ENCODE peak calls at places on chromosomes 5 and 9, in six cellular contexts. One of them, this sample, is unnamed.

GRCh38 chr5:158869092-158869491 is 230.6 kb downstream of the EBF1 start:
- DNase-seq in stimulated activated CD4-positive, alpha-beta T cell treated with anti-CD3 and anti-CD28 coated beads, Interleukin-15, amount 100 ng/mL, for 1 hour: no peak
- DNase-seq in fibroblast of the conjunctiva: no peak
- DNase-seq in AG04449: no peak
- DNase-seq in activated CD8-positive, alpha-beta memory T cell treated with anti-CD3 and anti-CD28 coated beads, Interleukin-2, amount 50 U/mL, for 4 hours: no peak
- DNase-seq in coronary artery: no peak
- DNase-seq in this sample: no peak

GRCh38 chr9:93254806-93255519 is 71.0 kb downstream of the WNK2 start:
- DNase-seq in stimulated activated CD4-positive, alpha-beta T cell treated with anti-CD3 and anti-CD28 coated beads, Interleukin-15, amount 100 ng/mL, for 1 hour: no peak
- DNase-seq in activated CD8-positive, alpha-beta memory T cell treated with anti-CD3 and anti-CD28 coated beads, Interleukin-2, amount 50 U/mL, for 4 hours: no peak
- DNase-seq in fibroblast of the conjunctiva: no peak
- DNase-seq in AG04449: no peak
- DNase-seq in coronary artery: no peak
- DNase-seq in this sample: no peak

GRCh38 chr9:130698514-130698913 is 4.9 kb downstream of the EXOSC2 start:
- DNase-seq in AG04449: no peak
- DNase-seq in activated CD8-positive, alpha-beta memory T cell treated with anti-CD3 and anti-CD28 coated beads, Interleukin-2, amount 50 U/mL, for 4 hours: no peak
- DNase-seq in stimulated activated CD4-positive, alpha-beta T cell treated with anti-CD3 and anti-CD28 coated beads, Interleukin-15, amount 100 ng/mL, for 1 hour: no peak
- DNase-seq in coronary artery: no peak
- DNase-seq in fibroblast of the conjunctiva: no peak
- DNase-seq in this sample: no peak

GRCh38 chr5:109394806-109395205 is 15.0 kb downstream of the PJA2 start:
- DNase-seq in activated CD8-positive, alpha-beta memory T cell treated with anti-CD3 and anti-CD28 coated beads, Interleukin-2, amount 50 U/mL, for 4 hours: no peak
- DNase-seq in coronary artery: no peak
- DNase-seq in fibroblast of the conjunctiva: no peak
- DNase-seq in AG04449: no peak
- DNase-seq in stimulated activated CD4-positive, alpha-beta T cell treated with anti-CD3 and anti-CD28 coated beads, Interleukin-15, amount 100 ng/mL, for 1 hour: no peak
- DNase-seq in this sample: no peak

GRCh38 chr9:112849363-112849922 is 41.2 kb downstream of the SLC46A2 start:
- DNase-seq in activated CD8-positive, alpha-beta memory T cell treated with anti-CD3 and anti-CD28 coated beads, Interleukin-2, amount 50 U/mL, for 4 hours: no peak
- DNase-seq in stimulated activated CD4-positive, alpha-beta T cell treated with anti-CD3 and anti-CD28 coated beads, Interleukin-15, amount 100 ng/mL, for 1 hour: no peak
- DNase-seq in coronary artery: no peak
- DNase-seq in AG04449: no peak
- DNase-seq in fibroblast of the conjunctiva: no peak
- DNase-seq in this sample: no peak

GRCh38 chr9:133239533-133240090 is 30.6 kb upstream of the OBP2B start:
- DNase-seq in AG04449: no peak
- DNase-seq in fibroblast of the conjunctiva: no peak
- DNase-seq in coronary artery: peak
- DNase-seq in activated CD8-positive, alpha-beta memory T cell treated with anti-CD3 and anti-CD28 coated beads, Interleukin-2, amount 50 U/mL, for 4 hours: no peak
- DNase-seq in stimulated activated CD4-positive, alpha-beta T cell treated with anti-CD3 and anti-CD28 coated beads, Interleukin-15, amount 100 ng/mL, for 1 hour: no peak
- DNase-seq in this sample: no peak

GRCh38 chr5:82169892-82170291 is 108.3 kb downstream of the RPS23 start:
- DNase-seq in stimulated activated CD4-positive, alpha-beta T cell treated with anti-CD3 and anti-CD28 coated beads, Interleukin-15, amount 100 ng/mL, for 1 hour: no peak
- DNase-seq in activated CD8-positive, alpha-beta memory T cell treated with anti-CD3 and anti-CD28 coated beads, Interleukin-2, amount 50 U/mL, for 4 hours: no peak
- DNase-seq in coronary artery: no peak
- DNase-seq in fibroblast of the conjunctiva: no peak
- DNase-seq in AG04449: no peak
- DNase-seq in this sample: no peak

GRCh38 chr5:57175586-57175985 is 1.7 kb downstream of the GPBP1 start:
- DNase-seq in stimulated activated CD4-positive, alpha-beta T cell treated with anti-CD3 and anti-CD28 coated beads, Interleukin-15, amount 100 ng/mL, for 1 hour: no peak
- DNase-seq in AG04449: no peak
- DNase-seq in activated CD8-positive, alpha-beta memory T cell treated with anti-CD3 and anti-CD28 coated beads, Interleukin-2, amount 50 U/mL, for 4 hours: no peak
- DNase-seq in fibroblast of the conjunctiva: no peak
- DNase-seq in coronary artery: no peak
- DNase-seq in this sample: no peak

GRCh38 chr9:98533132-98533531 is 175.6 kb downstream of the GABBR2 start:
- DNase-seq in fibroblast of the conjunctiva: no peak
- DNase-seq in stimulated activated CD4-positive, alpha-beta T cell treated with anti-CD3 and anti-CD28 coated beads, Interleukin-15, amount 100 ng/mL, for 1 hour: no peak
- DNase-seq in coronary artery: no peak
- DNase-seq in activated CD8-positive, alpha-beta memory T cell treated with anti-CD3 and anti-CD28 coated beads, Interleukin-2, amount 50 U/mL, for 4 hours: no peak
- DNase-seq in AG04449: no peak
- DNase-seq in this sample: no peak

GRCh38 chr5:158375531-158375930 is 516.6 kb upstream of the CLINT1 start:
- DNase-seq in coronary artery: no peak
- DNase-seq in activated CD8-positive, alpha-beta memory T cell treated with anti-CD3 and anti-CD28 coated beads, Interleukin-2, amount 50 U/mL, for 4 hours: no peak
- DNase-seq in stimulated activated CD4-positive, alpha-beta T cell treated with anti-CD3 and anti-CD28 coated beads, Interleukin-15, amount 100 ng/mL, for 1 hour: no peak
- DNase-seq in AG04449: no peak
- DNase-seq in fibroblast of the conjunctiva: no peak
- DNase-seq in this sample: no peak

GRCh38 chr5:61059499-61059898 is 102.8 kb downstream of the SMIM15 start:
- DNase-seq in activated CD8-positive, alpha-beta memory T cell treated with anti-CD3 and anti-CD28 coated beads, Interleukin-2, amount 50 U/mL, for 4 hours: no peak
- DNase-seq in coronary artery: no peak
- DNase-seq in fibroblast of the conjunctiva: no peak
- DNase-seq in stimulated activated CD4-positive, alpha-beta T cell treated with anti-CD3 and anti-CD28 coated beads, Interleukin-15, amount 100 ng/mL, for 1 hour: no peak
- DNase-seq in AG04449: no peak
- DNase-seq in this sample: no peak

GRCh38 chr9:104906441-104907277 is 21.3 kb downstream of the ABCA1 start:
- DNase-seq in fibroblast of the conjunctiva: peak
- DNase-seq in activated CD8-positive, alpha-beta memory T cell treated with anti-CD3 and anti-CD28 coated beads, Interleukin-2, amount 50 U/mL, for 4 hours: no peak
- DNase-seq in AG04449: no peak
- DNase-seq in stimulated activated CD4-positive, alpha-beta T cell treated with anti-CD3 and anti-CD28 coated beads, Interleukin-15, amount 100 ng/mL, for 1 hour: no peak
- DNase-seq in coronary artery: no peak
- DNase-seq in this sample: peak

This sample was measured in HFFc6.